ENCODE peak calls at places on chromosomes 3 and 15, in eight cellular contexts. U, G, E, S, X, J, D and M are unnamed samples.
A peak's percentile ranks its signal among the peaks of the same experiment; 100 is the strongest.

GRCh38 chr3:170802164-170803151 is 67.5 kb downstream of the RPL22L1 start:
- DNase-seq in G (no peak), X (no peak), D (peak; percentile 11), J (peak; percentile 99), E (no peak), S (peak; percentile 99), U (no peak), M (peak; percentile 3)

GRCh38 chr15:93041159-93041547 is 47.9 kb downstream of the RGMA start:
- DNase-seq in U (no peak), S (no peak), X (no peak), E (no peak), J (no peak), D (no peak), G (peak; percentile 34), M (no peak)

GRCh38 chr3:40598962-40599361 is 74.2 kb downstream of the ZNF621 start:
- DNase-seq in E (no peak), J (no peak), X (no peak), U (no peak), S (no peak), G (no peak), D (no peak), M (no peak)

GRCh38 chr15:41466711-41467110 is 27.0 kb upstream of the ITPKA start:
- DNase-seq in S (no peak), E (no peak), X (no peak), J (no peak), U (no peak), G (no peak), D (no peak), M (no peak)

GRCh38 chr15:55222588-55222987 is 25.8 kb upstream of the RSL24D1 start:
- DNase-seq in E (no peak), U (no peak), G (no peak), X (no peak), D (no peak), J (no peak), S (no peak), M (no peak)

GRCh38 chr3:139772539-139773500 is 95.0 kb upstream of the NMNAT3 start:
- DNase-seq in G (no peak), D (no peak), E (no peak), X (no peak), J (peak; percentile 65), U (peak; percentile 21), S (peak; percentile 87), M (no peak)

GRCh38 chr3:51591231-51591630 is 52.7 kb downstream of the RAD54L2 start:
- DNase-seq in U (no peak), E (no peak), S (peak; percentile 69), X (no peak), D (no peak), G (no peak), J (peak; percentile 31), M (no peak)

GRCh38 chr3:55497250-55497649 is 10.1 kb upstream of the WNT5A start:
- DNase-seq in E (no peak), G (no peak), D (no peak), J (no peak), U (no peak), S (no peak), X (no peak), M (no peak)

GRCh38 chr3:140176526-140176925 is 241.5 kb downstream of the CLSTN2 start:
- DNase-seq in U (no peak), J (no peak), E (no peak), X (no peak), S (peak; percentile 29), D (no peak), G (no peak), M (no peak)

GRCh38 chr3:195270350-195271115 is 426 bp downstream of the XXYLT1 start:
- DNase-seq in G (no peak), E (peak; percentile 23), J (no peak), D (peak; percentile 78), X (peak; percentile 81), U (peak; percentile 89), S (peak; percentile 32), M (peak; percentile 53)

GRCh38 chr3:51729005-51729633 is 22.3 kb downstream of the GRM2 start:
- DNase-seq in U (no peak), J (no peak), S (no peak), D (no peak), X (no peak), E (no peak), G (no peak), M (no peak)

GRCh38 chr3:14391033-14391432 is 11.4 kb upstream of the SLC6A6 start:
- DNase-seq in X (no peak), G (no peak), E (no peak), J (peak; percentile 62), S (peak; percentile 95), U (no peak), D (peak; percentile 65), M (peak; percentile 71)

GRCh38 chr15:82870727-82871576 is 61.5 kb downstream of the WHAMM start:
- DNase-seq in X (no peak), S (no peak), E (no peak), D (no peak), G (no peak), U (no peak), J (no peak), M (no peak)

GRCh38 chr3:186444974-186445373 is 82.9 kb upstream of the DGKG start:
- DNase-seq in J (no peak), S (no peak), U (no peak), X (no peak), G (no peak), E (no peak), D (no peak), M (no peak)

GRCh38 chr15:90607361-90607760 is 77.6 kb downstream of the CRTC3 start:
- DNase-seq in U (no peak), J (no peak), S (no peak), G (no peak), X (no peak), D (no peak), E (no peak), M (no peak)

GRCh38 chr15:61205427-61205826 is 23.7 kb downstream of the RORA start:
- DNase-seq in U (no peak), J (no peak), X (no peak), S (peak; percentile 9), E (no peak), D (no peak), G (no peak), M (no peak)

GRCh38 chr3:171835116-171835515 is 8.0 kb upstream of the TMEM212 start:
- DNase-seq in U (no peak), D (peak; percentile 56), G (no peak), S (no peak), J (no peak), E (no peak), X (no peak), M (no peak)

GRCh38 chr3:13277860-13278531 is 142.1 kb downstream of the NUP210 start:
- DNase-seq in G (peak; percentile 37), J (no peak), E (no peak), S (no peak), D (peak; percentile 64), X (no peak), U (no peak), M (peak; percentile 40)

GRCh38 chr15:44726136-44726535 is 10.2 kb upstream of the TRIM69 start:
- DNase-seq in E (no peak), U (no peak), D (no peak), S (no peak), G (no peak), J (no peak), X (no peak), M (no peak)

GRCh38 chr15:82531496-82532382 is 8.5 kb downstream of the RPS17 start:
- DNase-seq in D (no peak), S (no peak), X (no peak), U (no peak), J (no peak), G (no peak), E (no peak), M (no peak)

GRCh38 chr15:41919201-41919820 is 25.5 kb upstream of the SPTBN5 start:
- DNase-seq in S (no peak), U (no peak), G (no peak), J (no peak), D (no peak), X (no peak), E (no peak), M (no peak)

GRCh38 chr3:13041113-13041776 is 32.0 kb downstream of the IQSEC1 start:
- DNase-seq in E (no peak), D (no peak), G (peak; percentile 44), S (no peak), U (no peak), X (no peak), J (no peak), M (no peak)